ENCODE peak calls at places on chromosomes 11 and 22, in nine cellular contexts. One of them, this sample, is unnamed.

GRCh38 chr11:66126808-66127555 is 56.9 kb downstream of the PACS1 start:
- DNase-seq in HCT116: no peak
- DNase-seq in Peyer's patch: no peak
- DNase-seq in right cardiac atrium: peak; percentile 59
- DNase-seq in H1: no peak
- DNase-seq in colonic mucosa: peak; percentile 32
- DNase-seq in iPS DF 6.9: no peak
- DNase-seq in psoas muscle: peak; percentile 36
- DNase-seq in CD8-positive, alpha-beta T cell: peak; percentile 76
- DNase-seq in this sample: peak; percentile 39

GRCh38 chr11:71080239-71081097 is 171.9 kb downstream of the SHANK2 start:
- DNase-seq in H1: peak; percentile 46
- DNase-seq in right cardiac atrium: peak; percentile 57
- DNase-seq in iPS DF 6.9: peak; percentile 82
- DNase-seq in Peyer's patch: peak; percentile 67
- DNase-seq in HCT116: peak; percentile 79
- DNase-seq in colonic mucosa: peak; percentile 81
- DNase-seq in CD8-positive, alpha-beta T cell: no peak
- DNase-seq in psoas muscle: no peak
- DNase-seq in this sample: no peak

GRCh38 chr11:77113382-77114088 is 10.9 kb downstream of the OMP start:
- DNase-seq in CD8-positive, alpha-beta T cell: no peak
- DNase-seq in H1: no peak
- DNase-seq in psoas muscle: peak; percentile 15
- DNase-seq in HCT116: no peak
- DNase-seq in Peyer's patch: peak; percentile 69
- DNase-seq in colonic mucosa: no peak
- DNase-seq in iPS DF 6.9: peak; percentile 11
- DNase-seq in right cardiac atrium: no peak
- DNase-seq in this sample: no peak

GRCh38 chr11:13897606-13898276 is 64.8 kb upstream of the SPON1 start:
- DNase-seq in CD8-positive, alpha-beta T cell: no peak
- DNase-seq in iPS DF 6.9: no peak
- DNase-seq in colonic mucosa: no peak
- DNase-seq in right cardiac atrium: no peak
- DNase-seq in Peyer's patch: no peak
- DNase-seq in HCT116: no peak
- DNase-seq in psoas muscle: no peak
- DNase-seq in H1: no peak
- DNase-seq in this sample: no peak

GRCh38 chr11:123587044-123587443 is 67.4 kb downstream of the SCN3B start:
- DNase-seq in right cardiac atrium: no peak
- DNase-seq in psoas muscle: no peak
- DNase-seq in HCT116: no peak
- DNase-seq in colonic mucosa: no peak
- DNase-seq in H1: no peak
- DNase-seq in Peyer's patch: peak; percentile 60
- DNase-seq in CD8-positive, alpha-beta T cell: no peak
- DNase-seq in iPS DF 6.9: no peak
- DNase-seq in this sample: no peak

GRCh38 chr11:33257897-33258630 is 883 bp downstream of the HIPK3 start:
- DNase-seq in CD8-positive, alpha-beta T cell: peak; percentile 78
- DNase-seq in H1: no peak
- DNase-seq in Peyer's patch: peak; percentile 88
- DNase-seq in right cardiac atrium: peak; percentile 92
- DNase-seq in iPS DF 6.9: peak; percentile 33
- DNase-seq in colonic mucosa: peak; percentile 81
- DNase-seq in HCT116: peak; percentile 58
- DNase-seq in psoas muscle: peak; percentile 90
- DNase-seq in this sample: peak; percentile 73

GRCh38 chr11:106585061-106585460 is 433.2 kb downstream of the GUCY1A2 start:
- DNase-seq in H1: peak; percentile 3
- DNase-seq in right cardiac atrium: no peak
- DNase-seq in iPS DF 6.9: peak; percentile 18
- DNase-seq in CD8-positive, alpha-beta T cell: no peak
- DNase-seq in psoas muscle: no peak
- DNase-seq in colonic mucosa: no peak
- DNase-seq in HCT116: no peak
- DNase-seq in Peyer's patch: no peak
- DNase-seq in this sample: no peak

GRCh38 chr11:32062540-32062939 is 28.3 kb upstream of the RCN1 start:
- DNase-seq in right cardiac atrium: no peak
- DNase-seq in colonic mucosa: no peak
- DNase-seq in psoas muscle: no peak
- DNase-seq in CD8-positive, alpha-beta T cell: no peak
- DNase-seq in iPS DF 6.9: no peak
- DNase-seq in HCT116: no peak
- DNase-seq in Peyer's patch: no peak
- DNase-seq in H1: no peak
- DNase-seq in this sample: no peak

GRCh38 chr22:30288414-30289125 is 735 bp downstream of the CASTOR1 start:
- DNase-seq in iPS DF 6.9: no peak
- DNase-seq in Peyer's patch: no peak
- DNase-seq in CD8-positive, alpha-beta T cell: no peak
- DNase-seq in colonic mucosa: no peak
- DNase-seq in H1: no peak
- DNase-seq in psoas muscle: no peak
- DNase-seq in right cardiac atrium: no peak
- DNase-seq in HCT116: no peak
- DNase-seq in this sample: no peak

GRCh38 chr11:62145261-62145871 is 21.6 kb downstream of the INCENP start:
- DNase-seq in CD8-positive, alpha-beta T cell: no peak
- DNase-seq in Peyer's patch: no peak
- DNase-seq in psoas muscle: no peak
- DNase-seq in iPS DF 6.9: no peak
- DNase-seq in colonic mucosa: peak; percentile 13
- DNase-seq in right cardiac atrium: no peak
- DNase-seq in H1: no peak
- DNase-seq in HCT116: no peak
- DNase-seq in this sample: no peak

GRCh38 chr22:50186789-50187523 is 1.2 kb downstream of the TRABD start:
- DNase-seq in HCT116: no peak
- DNase-seq in psoas muscle: peak; percentile 14
- DNase-seq in Peyer's patch: peak; percentile 72
- DNase-seq in colonic mucosa: peak; percentile 81
- DNase-seq in H1: no peak
- DNase-seq in CD8-positive, alpha-beta T cell: no peak
- DNase-seq in iPS DF 6.9: no peak
- DNase-seq in right cardiac atrium: peak; percentile 29
- DNase-seq in this sample: no peak

GRCh38 chr11:85076535-85077330 is 550.4 kb downstream of the DLG2 start:
- DNase-seq in right cardiac atrium: no peak
- DNase-seq in psoas muscle: no peak
- DNase-seq in Peyer's patch: no peak
- DNase-seq in colonic mucosa: no peak
- DNase-seq in CD8-positive, alpha-beta T cell: no peak
- DNase-seq in iPS DF 6.9: no peak
- DNase-seq in H1: no peak
- DNase-seq in HCT116: no peak
- DNase-seq in this sample: no peak

DNA sequence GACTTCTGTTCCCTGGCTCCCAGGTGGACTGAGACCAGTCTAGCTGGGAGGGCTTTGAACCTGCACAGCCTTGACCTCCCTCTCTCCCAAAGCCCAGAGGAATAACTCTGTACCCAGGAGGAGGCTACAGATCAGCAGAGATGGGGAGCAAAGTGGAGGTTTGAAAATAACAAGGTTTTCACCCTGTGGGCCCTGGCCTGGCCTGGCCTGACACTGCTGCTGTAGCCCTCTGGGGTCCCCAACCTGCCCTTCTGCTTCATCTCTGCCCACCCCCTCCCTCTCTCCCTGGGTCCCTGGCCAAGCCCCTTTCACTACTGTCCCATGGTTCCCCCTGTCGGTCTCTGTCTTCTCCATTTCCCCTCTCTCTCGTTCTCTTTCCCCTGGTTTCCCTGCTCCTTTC is 225.2 kb downstream of the BUD13 start:
- DNase-seq in psoas muscle: no peak
- DNase-seq in HCT116: no peak
- DNase-seq in H1: no peak
- DNase-seq in Peyer's patch: no peak
- DNase-seq in CD8-positive, alpha-beta T cell: no peak
- DNase-seq in right cardiac atrium: no peak
- DNase-seq in iPS DF 6.9: no peak
- DNase-seq in colonic mucosa: no peak
- DNase-seq in this sample: no peak
- H3K27me3 ChIP-seq in psoas muscle: no peaks in the 10 kb centered on the region
- H3K27me3 ChIP-seq in HCT116: peaks cover 46% of the 10 kb centered on the region
- H3K27me3 ChIP-seq in H1: no peaks in the 10 kb centered on the region
- H3K27me3 ChIP-seq in Peyer's patch: no peaks in the 10 kb centered on the region
- H3K27me3 ChIP-seq in CD8-positive, alpha-beta T cell: no peaks in the 10 kb centered on the region
- H3K27me3 ChIP-seq in right cardiac atrium: no peaks in the 10 kb centered on the region
- H3K27me3 ChIP-seq in iPS DF 6.9: no peaks in the 10 kb centered on the region
- H3K27me3 ChIP-seq in colonic mucosa: no peaks in the 10 kb centered on the region
- H3K27me3 ChIP-seq in this sample: no peaks in the 10 kb centered on the region

DNA sequence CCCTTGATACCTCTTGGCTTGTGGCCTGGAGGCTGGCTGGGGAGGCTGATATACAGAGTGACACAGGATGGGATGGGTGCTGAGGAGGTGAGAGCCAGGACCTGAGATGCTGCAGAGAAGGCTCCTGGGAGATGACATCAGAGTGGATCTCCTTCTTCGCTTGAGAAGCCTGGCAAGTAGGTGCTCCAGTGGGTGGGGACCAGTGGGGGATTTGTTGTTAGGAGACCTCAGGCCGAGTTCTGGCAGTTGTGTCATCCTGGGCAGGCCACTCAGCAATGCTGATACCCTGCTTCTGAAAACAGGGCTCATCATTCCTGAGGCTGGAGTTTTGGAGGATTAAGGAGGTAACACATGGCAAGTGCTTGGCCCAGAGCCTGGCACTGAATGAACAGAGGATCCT is 1.9 kb upstream of the NDUFV1 start:
- DNase-seq in colonic mucosa: no peak
- DNase-seq in H1: no peak
- DNase-seq in CD8-positive, alpha-beta T cell: no peak
- DNase-seq in iPS DF 6.9: no peak
- DNase-seq in HCT116: no peak
- DNase-seq in psoas muscle: no peak
- DNase-seq in Peyer's patch: no peak
- DNase-seq in right cardiac atrium: no peak
- DNase-seq in this sample: no peak
- H3K27me3 ChIP-seq in colonic mucosa: no peaks in the 10 kb centered on the region
- H3K27me3 ChIP-seq in H1: no peaks in the 10 kb centered on the region
- H3K27me3 ChIP-seq in CD8-positive, alpha-beta T cell: no peaks in the 10 kb centered on the region
- H3K27me3 ChIP-seq in iPS DF 6.9: no peaks in the 10 kb centered on the region
- H3K27me3 ChIP-seq in HCT116: no peaks in the 10 kb centered on the region
- H3K27me3 ChIP-seq in psoas muscle: peaks cover 1% of the 10 kb centered on the region
- H3K27me3 ChIP-seq in Peyer's patch: no peaks in the 10 kb centered on the region
- H3K27me3 ChIP-seq in right cardiac atrium: no peaks in the 10 kb centered on the region
- H3K27me3 ChIP-seq in this sample: peaks cover 20% of the 10 kb centered on the region

GRCh38 chr11:14974021-14974698 is 2.0 kb upstream of the CALCA start:
- DNase-seq in H1: no peak
- DNase-seq in CD8-positive, alpha-beta T cell: no peak
- DNase-seq in psoas muscle: no peak
- DNase-seq in HCT116: no peak
- DNase-seq in right cardiac atrium: no peak
- DNase-seq in Peyer's patch: no peak
- DNase-seq in iPS DF 6.9: no peak
- DNase-seq in colonic mucosa: no peak
- DNase-seq in this sample: no peak
- H3K27me3 ChIP-seq in H1: peaks cover 68% of the 10 kb centered on the region
- H3K27me3 ChIP-seq in CD8-positive, alpha-beta T cell: peaks cover 22% of the 10 kb centered on the region
- H3K27me3 ChIP-seq in psoas muscle: peaks cover 29% of the 10 kb centered on the region
- H3K27me3 ChIP-seq in HCT116: no peaks in the 10 kb centered on the region
- H3K27me3 ChIP-seq in right cardiac atrium: no peaks in the 10 kb centered on the region
- H3K27me3 ChIP-seq in Peyer's patch: no peaks in the 10 kb centered on the region
- H3K27me3 ChIP-seq in iPS DF 6.9: peaks cover 56% of the 10 kb centered on the region
- H3K27me3 ChIP-seq in colonic mucosa: peaks cover 54% of the 10 kb centered on the region
- H3K27me3 ChIP-seq in this sample: peaks cover 53% of the 10 kb centered on the region

DNA sequence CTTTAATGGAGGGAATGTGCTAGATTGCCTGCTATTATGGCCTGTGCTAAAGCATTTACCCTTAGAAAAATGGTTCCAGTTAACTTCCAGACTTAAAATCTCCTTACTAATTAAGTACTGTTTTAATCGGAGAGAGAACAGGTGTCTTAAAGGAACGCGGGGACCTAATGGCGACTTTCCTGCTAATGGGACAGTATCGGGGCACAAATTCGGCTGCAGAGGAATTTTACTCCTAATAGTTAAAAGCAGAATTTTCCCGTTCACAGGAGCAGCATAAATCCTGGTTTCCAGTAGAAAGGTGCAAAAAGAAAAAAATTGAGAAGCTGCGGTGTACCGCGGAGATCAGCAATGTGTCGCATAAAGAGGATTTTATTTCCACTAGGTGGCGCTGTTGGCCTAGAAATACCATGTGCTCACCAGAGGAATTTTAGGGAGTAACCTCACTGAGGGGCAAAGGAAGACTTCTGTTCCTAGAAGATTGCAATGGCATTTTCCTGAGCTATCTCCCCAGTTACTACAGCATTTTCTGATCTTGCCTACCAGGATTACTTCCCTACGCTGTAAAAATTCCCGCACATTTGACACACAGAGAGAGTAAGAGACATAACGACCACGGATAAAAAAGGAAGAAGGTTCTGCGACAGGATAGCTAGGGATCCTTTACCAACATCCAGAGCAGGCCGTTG is 44.5 kb downstream of the ZNF280B start:
- DNase-seq in H1: no peak
- DNase-seq in right cardiac atrium: no peak
- DNase-seq in HCT116: peak; percentile 51
- DNase-seq in Peyer's patch: no peak
- DNase-seq in CD8-positive, alpha-beta T cell: peak; percentile 25
- DNase-seq in iPS DF 6.9: no peak
- DNase-seq in psoas muscle: no peak
- DNase-seq in colonic mucosa: peak; percentile 64
- DNase-seq in this sample: peak; percentile 22
- H3K27me3 ChIP-seq in H1: peaks cover 12% of the 10 kb centered on the region
- H3K27me3 ChIP-seq in right cardiac atrium: no peaks in the 10 kb centered on the region
- H3K27me3 ChIP-seq in HCT116: no peaks in the 10 kb centered on the region
- H3K27me3 ChIP-seq in Peyer's patch: no peaks in the 10 kb centered on the region
- H3K27me3 ChIP-seq in CD8-positive, alpha-beta T cell: peaks cover 4% of the 10 kb centered on the region
- H3K27me3 ChIP-seq in iPS DF 6.9: peaks cover 1% of the 10 kb centered on the region
- H3K27me3 ChIP-seq in psoas muscle: peaks cover 12% of the 10 kb centered on the region
- H3K27me3 ChIP-seq in colonic mucosa: no peaks in the 10 kb centered on the region
- H3K27me3 ChIP-seq in this sample: peaks cover 19% of the 10 kb centered on the region